ENCODE peak calls at places on chromosomes 6 and 20, in four cellular contexts. One of them, this sample, is unnamed.

GRCh38 chr6:130997061-130997753 is 65.8 kb downstream of the EPB41L2 start:
- DNase-seq in SK-MEL-5: peak; percentile 53
- DNase-seq in activated CD8-positive, alpha-beta memory T cell treated with anti-CD3 and anti-CD28 coated beads for 1 hour: no peak
- DNase-seq in HAP-1: peak; percentile 89
- DNase-seq in this sample: peak; percentile 70

GRCh38 chr6:116101298-116101718 is 655 bp downstream of the NT5DC1 start:
- DNase-seq in SK-MEL-5: peak; percentile 80
- DNase-seq in activated CD8-positive, alpha-beta memory T cell treated with anti-CD3 and anti-CD28 coated beads for 1 hour: no peak
- DNase-seq in HAP-1: peak; percentile 91
- DNase-seq in this sample: peak; percentile 69

GRCh38 chr20:53623454-53624206 is 30.0 kb upstream of the ZNF217 start:
- DNase-seq in SK-MEL-5: peak; percentile 92
- DNase-seq in activated CD8-positive, alpha-beta memory T cell treated with anti-CD3 and anti-CD28 coated beads for 1 hour: no peak
- DNase-seq in HAP-1: peak; percentile 82
- DNase-seq in this sample: peak; percentile 84

GRCh38 chr6:48200874-48201273 is 89.9 kb upstream of the PTCHD4 start:
- DNase-seq in SK-MEL-5: no peak
- DNase-seq in activated CD8-positive, alpha-beta memory T cell treated with anti-CD3 and anti-CD28 coated beads for 1 hour: no peak
- DNase-seq in HAP-1: no peak
- DNase-seq in this sample: no peak

GRCh38 chr6:77683515-77683914 is 30.7 kb downstream of the MEI4 start:
- DNase-seq in SK-MEL-5: no peak
- DNase-seq in activated CD8-positive, alpha-beta memory T cell treated with anti-CD3 and anti-CD28 coated beads for 1 hour: no peak
- DNase-seq in HAP-1: no peak
- DNase-seq in this sample: no peak

GRCh38 chr6:28940294-28940858 is 16.6 kb upstream of the TRIM27 start:
- DNase-seq in SK-MEL-5: peak; percentile 72
- DNase-seq in activated CD8-positive, alpha-beta memory T cell treated with anti-CD3 and anti-CD28 coated beads for 1 hour: no peak
- DNase-seq in HAP-1: peak; percentile 74
- DNase-seq in this sample: no peak

GRCh38 chr20:52105045-52105572 is 86.5 kb downstream of the ZFP64 start:
- DNase-seq in SK-MEL-5: no peak
- DNase-seq in activated CD8-positive, alpha-beta memory T cell treated with anti-CD3 and anti-CD28 coated beads for 1 hour: no peak
- DNase-seq in HAP-1: no peak
- DNase-seq in this sample: no peak

GRCh38 chr6:109381007-109381746 is 1.1 kb downstream of the CD164 start:
- DNase-seq in SK-MEL-5: no peak
- DNase-seq in activated CD8-positive, alpha-beta memory T cell treated with anti-CD3 and anti-CD28 coated beads for 1 hour: no peak
- DNase-seq in HAP-1: peak; percentile 12
- DNase-seq in this sample: no peak

GRCh38 chr20:37524221-37524700 is 3.2 kb downstream of the NNAT start:
- DNase-seq in SK-MEL-5: no peak
- DNase-seq in activated CD8-positive, alpha-beta memory T cell treated with anti-CD3 and anti-CD28 coated beads for 1 hour: no peak
- DNase-seq in HAP-1: no peak
- DNase-seq in this sample: no peak

GRCh38 chr20:46797201-46797600 is 87.8 kb downstream of the SLC2A10 start:
- DNase-seq in SK-MEL-5: no peak
- DNase-seq in activated CD8-positive, alpha-beta memory T cell treated with anti-CD3 and anti-CD28 coated beads for 1 hour: no peak
- DNase-seq in HAP-1: no peak
- DNase-seq in this sample: no peak

GRCh38 chr6:139030539-139030938 is 2.0 kb downstream of the ABRACL start:
- DNase-seq in SK-MEL-5: no peak
- DNase-seq in activated CD8-positive, alpha-beta memory T cell treated with anti-CD3 and anti-CD28 coated beads for 1 hour: no peak
- DNase-seq in HAP-1: no peak
- DNase-seq in this sample: no peak

GRCh38 chr20:47063407-47063806 is 168.8 kb downstream of the EYA2 start:
- DNase-seq in SK-MEL-5: no peak
- DNase-seq in activated CD8-positive, alpha-beta memory T cell treated with anti-CD3 and anti-CD28 coated beads for 1 hour: no peak
- DNase-seq in HAP-1: no peak
- DNase-seq in this sample: no peak

GRCh38 chr6:624979-625378 is 31.9 kb downstream of the HUS1B start:
- DNase-seq in SK-MEL-5: peak; percentile 61
- DNase-seq in activated CD8-positive, alpha-beta memory T cell treated with anti-CD3 and anti-CD28 coated beads for 1 hour: no peak
- DNase-seq in HAP-1: no peak
- DNase-seq in this sample: peak; percentile 16

GRCh38 chr20:41274152-41274551 is 43.4 kb downstream of the ZHX3 start:
- DNase-seq in SK-MEL-5: no peak
- DNase-seq in activated CD8-positive, alpha-beta memory T cell treated with anti-CD3 and anti-CD28 coated beads for 1 hour: no peak
- DNase-seq in HAP-1: no peak
- DNase-seq in this sample: no peak

GRCh38 chr6:135936606-135937005 is 85.1 kb downstream of the PDE7B start:
- DNase-seq in SK-MEL-5: no peak
- DNase-seq in activated CD8-positive, alpha-beta memory T cell treated with anti-CD3 and anti-CD28 coated beads for 1 hour: no peak
- DNase-seq in HAP-1: no peak
- DNase-seq in this sample: peak; percentile 4

GRCh38 chr6:140538926-140539325 is 1164.5 kb upstream of the CITED2 start:
- DNase-seq in SK-MEL-5: peak; percentile 7
- DNase-seq in activated CD8-positive, alpha-beta memory T cell treated with anti-CD3 and anti-CD28 coated beads for 1 hour: no peak
- DNase-seq in HAP-1: peak; percentile 27
- DNase-seq in this sample: no peak

GRCh38 chr20:38304845-38305447 is 990 bp downstream of the BPI start:
- DNase-seq in SK-MEL-5: peak; percentile 61
- DNase-seq in activated CD8-positive, alpha-beta memory T cell treated with anti-CD3 and anti-CD28 coated beads for 1 hour: no peak
- DNase-seq in HAP-1: no peak
- DNase-seq in this sample: peak; percentile 50

GRCh38 chr20:57482148-57482547 is 42.8 kb downstream of the CTCFL start:
- DNase-seq in SK-MEL-5: no peak
- DNase-seq in activated CD8-positive, alpha-beta memory T cell treated with anti-CD3 and anti-CD28 coated beads for 1 hour: no peak
- DNase-seq in HAP-1: no peak
- DNase-seq in this sample: no peak

GRCh38 chr6:25499851-25500250 is 152.2 kb upstream of the SCGN start:
- DNase-seq in SK-MEL-5: no peak
- DNase-seq in activated CD8-positive, alpha-beta memory T cell treated with anti-CD3 and anti-CD28 coated beads for 1 hour: no peak
- DNase-seq in HAP-1: no peak
- DNase-seq in this sample: peak; percentile 18

GRCh38 chr6:55011034-55011433 is 163.3 kb upstream of the HCRTR2 start:
- DNase-seq in SK-MEL-5: no peak
- DNase-seq in activated CD8-positive, alpha-beta memory T cell treated with anti-CD3 and anti-CD28 coated beads for 1 hour: no peak
- DNase-seq in HAP-1: no peak
- DNase-seq in this sample: no peak

GRCh38 chr20:22836877-22837276 is 198.2 kb upstream of the SSTR4 start:
- DNase-seq in SK-MEL-5: no peak
- DNase-seq in activated CD8-positive, alpha-beta memory T cell treated with anti-CD3 and anti-CD28 coated beads for 1 hour: no peak
- DNase-seq in HAP-1: no peak
- DNase-seq in this sample: no peak

GRCh38 chr6:27544612-27545260 is 71.8 kb upstream of the ZNF184 start:
- DNase-seq in SK-MEL-5: no peak
- DNase-seq in activated CD8-positive, alpha-beta memory T cell treated with anti-CD3 and anti-CD28 coated beads for 1 hour: no peak
- DNase-seq in HAP-1: no peak
- DNase-seq in this sample: no peak

GRCh38 chr20:5811746-5812145 is 61.5 kb downstream of the SHLD1 start:
- DNase-seq in SK-MEL-5: no peak
- DNase-seq in activated CD8-positive, alpha-beta memory T cell treated with anti-CD3 and anti-CD28 coated beads for 1 hour: no peak
- DNase-seq in HAP-1: no peak
- DNase-seq in this sample: no peak

GRCh38 chr6:43035495-43036194 is 14.2 kb downstream of the RRP36 start:
- DNase-seq in SK-MEL-5: no peak
- DNase-seq in activated CD8-positive, alpha-beta memory T cell treated with anti-CD3 and anti-CD28 coated beads for 1 hour: no peak
- DNase-seq in HAP-1: no peak
- DNase-seq in this sample: no peak